ENCODE peak calls at places on chromosomes 12 and 14, in five cellular contexts. W is gastrocnemius medialis; A is Right ventricle myocardium inferior; O is T-cell; B is activated naive CD8-positive, alpha-beta T cell treated with anti-CD3 and anti-CD28 coated beads, Interleukin-2, amount 50 U/mL, for 24 hours. P is an unnamed sample.

GRCh38 chr14:57641776-57642175 is 148.1 kb upstream of the CCDC198 start:
- ATAC-seq in W (no peak), A (no peak), O (no peak), B (no peak), P (no peak)

GRCh38 chr14:36398463-36399291 is 78.2 kb upstream of the MBIP start:
- ATAC-seq in W (no peak), A (no peak), O (no peak), B (no peak), P (no peak)

GRCh38 chr12:132066345-132066685 is 77.8 kb downstream of the DDX51 start:
- ATAC-seq in W (no peak), A (no peak), O (peak), B (peak), P (no peak)

GRCh38 chr14:23588884-23589598 is 10.5 kb upstream of the JPH4 start:
- ATAC-seq in W (peak), A (peak), O (peak), B (peak), P (peak)

GRCh38 chr12:53299101-53299453 is 418 bp upstream of the MYG1 start:
- ATAC-seq in W (no peak), A (peak), O (no peak), B (peak), P (no peak)

GRCh38 chr12:1726753-1727152 is 35.9 kb downstream of the ADIPOR2 start:
- ATAC-seq in W (no peak), A (no peak), O (no peak), B (no peak), P (no peak)

GRCh38 chr14:90803249-90803648 is 13.0 kb downstream of the TTC7B start:
- ATAC-seq in W (no peak), A (no peak), O (no peak), B (no peak), P (no peak)

GRCh38 chr12:98737327-98737722 is 92.2 kb downstream of the APAF1 start:
- ATAC-seq in W (no peak), A (no peak), O (no peak), B (no peak), P (no peak)

GRCh38 chr14:58969951-58970751 is 218.3 kb upstream of the DAAM1 start:
- ATAC-seq in W (no peak), A (peak), O (no peak), B (no peak), P (no peak)

GRCh38 chr12:123763093-123763492 is 992 bp downstream of the DNAH10 start:
- ATAC-seq in W (no peak), A (no peak), O (no peak), B (no peak), P (no peak)

P was measured in gastroesophageal sphincter.